ENCODE peak calls at places on chromosomes 7 and 10, in six cellular contexts. One of them, this sample, is unnamed.

GRCh38 chr7:128740996-128741395 is 1.8 kb downstream of the CALU start:
- DNase-seq in naive thymus-derived CD4-positive, alpha-beta T cell: no peak
- DNase-seq in HCEC 1CT: peak
- DNase-seq in GM23338: no peak
- DNase-seq in stomach: no peak
- DNase-seq in GM20000: no peak
- DNase-seq in this sample: no peak

GRCh38 chr7:159143780-159144755 is 599 bp downstream of the VIPR2 start:
- DNase-seq in naive thymus-derived CD4-positive, alpha-beta T cell: no peak
- DNase-seq in GM20000: no peak
- DNase-seq in GM23338: peak
- DNase-seq in HCEC 1CT: no peak
- DNase-seq in stomach: no peak
- DNase-seq in this sample: no peak

GRCh38 chr10:103480521-103480920 is 1.5 kb upstream of the CALHM3 start:
- DNase-seq in HCEC 1CT: peak
- DNase-seq in naive thymus-derived CD4-positive, alpha-beta T cell: no peak
- DNase-seq in stomach: no peak
- DNase-seq in GM23338: no peak
- DNase-seq in GM20000: no peak
- DNase-seq in this sample: no peak

GRCh38 chr7:36967387-36967786 is 243.1 kb upstream of the AOAH start:
- DNase-seq in HCEC 1CT: peak
- DNase-seq in naive thymus-derived CD4-positive, alpha-beta T cell: no peak
- DNase-seq in GM23338: peak
- DNase-seq in stomach: peak
- DNase-seq in GM20000: peak
- DNase-seq in this sample: peak

GRCh38 chr7:148699024-148699771 is 495 bp downstream of the CUL1 start:
- DNase-seq in GM20000: peak
- DNase-seq in HCEC 1CT: peak
- DNase-seq in naive thymus-derived CD4-positive, alpha-beta T cell: peak
- DNase-seq in stomach: peak
- DNase-seq in GM23338: peak
- DNase-seq in this sample: peak

GRCh38 chr10:110416776-110417732 is 80.7 kb upstream of the DUSP5 start:
- DNase-seq in naive thymus-derived CD4-positive, alpha-beta T cell: no peak
- DNase-seq in HCEC 1CT: no peak
- DNase-seq in stomach: peak
- DNase-seq in GM23338: no peak
- DNase-seq in GM20000: no peak
- DNase-seq in this sample: peak

GRCh38 chr7:2619120-2619519 is 12.7 kb upstream of the TTYH3 start:
- DNase-seq in stomach: no peak
- DNase-seq in GM20000: no peak
- DNase-seq in naive thymus-derived CD4-positive, alpha-beta T cell: no peak
- DNase-seq in GM23338: no peak
- DNase-seq in HCEC 1CT: peak
- DNase-seq in this sample: no peak

GRCh38 chr7:47766151-47766550 is 182.1 kb downstream of the PKD1L1 start:
- DNase-seq in GM20000: no peak
- DNase-seq in naive thymus-derived CD4-positive, alpha-beta T cell: no peak
- DNase-seq in HCEC 1CT: no peak
- DNase-seq in GM23338: no peak
- DNase-seq in stomach: no peak
- DNase-seq in this sample: no peak

GRCh38 chr7:24442170-24442777 is 131.0 kb upstream of the PALS2 start:
- DNase-seq in HCEC 1CT: no peak
- DNase-seq in naive thymus-derived CD4-positive, alpha-beta T cell: no peak
- DNase-seq in GM20000: no peak
- DNase-seq in stomach: no peak
- DNase-seq in GM23338: no peak
- DNase-seq in this sample: no peak

GRCh38 chr7:99365318-99366141 is 9.0 kb upstream of the ARPC1B start:
- DNase-seq in GM23338: peak
- DNase-seq in stomach: peak
- DNase-seq in HCEC 1CT: no peak
- DNase-seq in GM20000: peak
- DNase-seq in naive thymus-derived CD4-positive, alpha-beta T cell: peak
- DNase-seq in this sample: no peak

GRCh38 chr7:192035-192649 is at the start of gene FAM20C:
- DNase-seq in GM23338: peak
- DNase-seq in GM20000: no peak
- DNase-seq in HCEC 1CT: peak
- DNase-seq in stomach: peak
- DNase-seq in naive thymus-derived CD4-positive, alpha-beta T cell: peak
- DNase-seq in this sample: peak

GRCh38 chr7:5693529-5693928 is 87.9 kb downstream of the RNF216 start:
- DNase-seq in HCEC 1CT: peak
- DNase-seq in naive thymus-derived CD4-positive, alpha-beta T cell: no peak
- DNase-seq in stomach: no peak
- DNase-seq in GM23338: peak
- DNase-seq in GM20000: peak
- DNase-seq in this sample: no peak

GRCh38 chr10:126380352-126381076 is 7.8 kb downstream of the ADAM12 start:
- DNase-seq in stomach: no peak
- DNase-seq in naive thymus-derived CD4-positive, alpha-beta T cell: no peak
- DNase-seq in GM20000: no peak
- DNase-seq in GM23338: no peak
- DNase-seq in HCEC 1CT: no peak
- DNase-seq in this sample: no peak

GRCh38 chr10:97888134-97888533 is 38.5 kb downstream of the GOLGA7B start:
- DNase-seq in GM23338: no peak
- DNase-seq in stomach: no peak
- DNase-seq in HCEC 1CT: no peak
- DNase-seq in naive thymus-derived CD4-positive, alpha-beta T cell: no peak
- DNase-seq in GM20000: no peak
- DNase-seq in this sample: no peak

GRCh38 chr10:63921932-63922713 is 400.9 kb downstream of the REEP3 start:
- DNase-seq in GM20000: no peak
- DNase-seq in GM23338: no peak
- DNase-seq in HCEC 1CT: no peak
- DNase-seq in stomach: no peak
- DNase-seq in naive thymus-derived CD4-positive, alpha-beta T cell: no peak
- DNase-seq in this sample: no peak

GRCh38 chr7:24917510-24918239 is 62.3 kb downstream of the OSBPL3 start:
- DNase-seq in HCEC 1CT: peak
- DNase-seq in naive thymus-derived CD4-positive, alpha-beta T cell: no peak
- DNase-seq in GM20000: no peak
- DNase-seq in stomach: no peak
- DNase-seq in GM23338: no peak
- DNase-seq in this sample: no peak

GRCh38 chr7:74057987-74058386 is 25.6 kb upstream of the LIMK1 start:
- DNase-seq in stomach: no peak
- DNase-seq in HCEC 1CT: no peak
- DNase-seq in naive thymus-derived CD4-positive, alpha-beta T cell: no peak
- DNase-seq in GM20000: no peak
- DNase-seq in GM23338: no peak
- DNase-seq in this sample: no peak

GRCh38 chr7:140506788-140507464 is 27.6 kb upstream of the MKRN1 start:
- DNase-seq in stomach: no peak
- DNase-seq in HCEC 1CT: peak
- DNase-seq in GM23338: peak
- DNase-seq in GM20000: no peak
- DNase-seq in naive thymus-derived CD4-positive, alpha-beta T cell: no peak
- DNase-seq in this sample: peak

GRCh38 chr7:107130487-107131220 is 38.1 kb upstream of the HBP1 start:
- DNase-seq in stomach: no peak
- DNase-seq in GM20000: no peak
- DNase-seq in naive thymus-derived CD4-positive, alpha-beta T cell: no peak
- DNase-seq in HCEC 1CT: no peak
- DNase-seq in GM23338: peak
- DNase-seq in this sample: no peak

GRCh38 chr7:98301693-98302470 is 20.4 kb downstream of the BRI3 start:
- DNase-seq in GM20000: no peak
- DNase-seq in naive thymus-derived CD4-positive, alpha-beta T cell: no peak
- DNase-seq in stomach: no peak
- DNase-seq in GM23338: no peak
- DNase-seq in HCEC 1CT: no peak
- DNase-seq in this sample: no peak

GRCh38 chr7:2782565-2782964 is 61.5 kb downstream of the GNA12 start:
- DNase-seq in HCEC 1CT: no peak
- DNase-seq in naive thymus-derived CD4-positive, alpha-beta T cell: no peak
- DNase-seq in stomach: no peak
- DNase-seq in GM23338: no peak
- DNase-seq in GM20000: no peak
- DNase-seq in this sample: no peak

GRCh38 chr10:59362184-59362966 is at the start of gene FAM13C:
- DNase-seq in HCEC 1CT: peak
- DNase-seq in GM20000: peak
- DNase-seq in stomach: peak
- DNase-seq in naive thymus-derived CD4-positive, alpha-beta T cell: no peak
- DNase-seq in GM23338: peak
- DNase-seq in this sample: peak

GRCh38 chr10:21002097-21002878 is 105.2 kb upstream of the NEBL start:
- DNase-seq in stomach: no peak
- DNase-seq in GM20000: no peak
- DNase-seq in GM23338: no peak
- DNase-seq in HCEC 1CT: peak
- DNase-seq in naive thymus-derived CD4-positive, alpha-beta T cell: no peak
- DNase-seq in this sample: no peak

GRCh38 chr10:127085957-127086356 is 110.4 kb downstream of the INSYN2A start:
- DNase-seq in stomach: no peak
- DNase-seq in GM23338: no peak
- DNase-seq in naive thymus-derived CD4-positive, alpha-beta T cell: no peak
- DNase-seq in HCEC 1CT: no peak
- DNase-seq in GM20000: no peak
- DNase-seq in this sample: no peak

GRCh38 chr10:91146146-91146545 is 74.3 kb upstream of the PCGF5 start:
- DNase-seq in GM20000: no peak
- DNase-seq in naive thymus-derived CD4-positive, alpha-beta T cell: no peak
- DNase-seq in HCEC 1CT: no peak
- DNase-seq in stomach: no peak
- DNase-seq in GM23338: no peak
- DNase-seq in this sample: no peak

GRCh38 chr10:125836746-125837145 is 13.4 kb downstream of the BCCIP start:
- DNase-seq in naive thymus-derived CD4-positive, alpha-beta T cell: no peak
- DNase-seq in GM23338: no peak
- DNase-seq in stomach: no peak
- DNase-seq in GM20000: no peak
- DNase-seq in HCEC 1CT: no peak
- DNase-seq in this sample: no peak

GRCh38 chr10:89153971-89154370 is 53.1 kb downstream of the CH25H start:
- DNase-seq in GM20000: no peak
- DNase-seq in GM23338: no peak
- DNase-seq in naive thymus-derived CD4-positive, alpha-beta T cell: no peak
- DNase-seq in HCEC 1CT: no peak
- DNase-seq in stomach: no peak
- DNase-seq in this sample: no peak

GRCh38 chr7:108018668-108019067 is 15.7 kb upstream of the LAMB1 start:
- DNase-seq in naive thymus-derived CD4-positive, alpha-beta T cell: no peak
- DNase-seq in GM23338: no peak
- DNase-seq in HCEC 1CT: no peak
- DNase-seq in stomach: no peak
- DNase-seq in GM20000: no peak
- DNase-seq in this sample: no peak

GRCh38 chr7:139825666-139826290 is 3.3 kb upstream of the TBXAS1 start:
- DNase-seq in GM23338: no peak
- DNase-seq in naive thymus-derived CD4-positive, alpha-beta T cell: no peak
- DNase-seq in stomach: no peak
- DNase-seq in GM20000: no peak
- DNase-seq in HCEC 1CT: peak
- DNase-seq in this sample: no peak

GRCh38 chr10:74049995-74050394 is 52.1 kb downstream of the VCL start:
- DNase-seq in naive thymus-derived CD4-positive, alpha-beta T cell: no peak
- DNase-seq in stomach: no peak
- DNase-seq in HCEC 1CT: no peak
- DNase-seq in GM20000: no peak
- DNase-seq in GM23338: no peak
- DNase-seq in this sample: no peak

GRCh38 chr7:12423355-12423994 is 19.8 kb upstream of the VWDE start:
- DNase-seq in naive thymus-derived CD4-positive, alpha-beta T cell: no peak
- DNase-seq in stomach: no peak
- DNase-seq in HCEC 1CT: peak
- DNase-seq in GM23338: peak
- DNase-seq in GM20000: no peak
- DNase-seq in this sample: no peak

GRCh38 chr10:132715791-132716680 is 69.9 kb downstream of the NKX6-2 start:
- DNase-seq in stomach: no peak
- DNase-seq in GM23338: no peak
- DNase-seq in naive thymus-derived CD4-positive, alpha-beta T cell: no peak
- DNase-seq in GM20000: no peak
- DNase-seq in HCEC 1CT: no peak
- DNase-seq in this sample: no peak

GRCh38 chr7:117666019-117666418 is 186.2 kb downstream of the CFTR start:
- DNase-seq in stomach: no peak
- DNase-seq in naive thymus-derived CD4-positive, alpha-beta T cell: no peak
- DNase-seq in HCEC 1CT: peak
- DNase-seq in GM23338: no peak
- DNase-seq in GM20000: no peak
- DNase-seq in this sample: no peak

GRCh38 chr7:25098096-25099046 is 26.7 kb downstream of the CYCS start:
- DNase-seq in naive thymus-derived CD4-positive, alpha-beta T cell: peak
- DNase-seq in HCEC 1CT: peak
- DNase-seq in GM20000: peak
- DNase-seq in stomach: peak
- DNase-seq in GM23338: peak
- DNase-seq in this sample: peak

GRCh38 chr7:66356277-66356721 is 151.2 kb downstream of the TPST1 start:
- DNase-seq in GM23338: no peak
- DNase-seq in GM20000: no peak
- DNase-seq in naive thymus-derived CD4-positive, alpha-beta T cell: no peak
- DNase-seq in stomach: no peak
- DNase-seq in HCEC 1CT: no peak
- DNase-seq in this sample: no peak

GRCh38 chr10:124998624-124999291 is 56.8 kb downstream of the ZRANB1 start:
- DNase-seq in naive thymus-derived CD4-positive, alpha-beta T cell: no peak
- DNase-seq in stomach: no peak
- DNase-seq in HCEC 1CT: no peak
- DNase-seq in GM23338: no peak
- DNase-seq in GM20000: peak
- DNase-seq in this sample: peak

GRCh38 chr7:159042084-159042483 is 102.6 kb downstream of the VIPR2 start:
- DNase-seq in GM23338: no peak
- DNase-seq in stomach: peak
- DNase-seq in GM20000: no peak
- DNase-seq in naive thymus-derived CD4-positive, alpha-beta T cell: no peak
- DNase-seq in HCEC 1CT: no peak
- DNase-seq in this sample: peak

GRCh38 chr7:98619450-98620321 is 2.6 kb downstream of the NPTX2 start:
- DNase-seq in stomach: peak
- DNase-seq in HCEC 1CT: peak
- DNase-seq in GM23338: peak
- DNase-seq in naive thymus-derived CD4-positive, alpha-beta T cell: no peak
- DNase-seq in GM20000: no peak
- DNase-seq in this sample: no peak

GRCh38 chr10:50613150-50613549 is 10.6 kb downstream of the SGMS1 start:
- DNase-seq in GM23338: no peak
- DNase-seq in GM20000: peak
- DNase-seq in HCEC 1CT: no peak
- DNase-seq in stomach: no peak
- DNase-seq in naive thymus-derived CD4-positive, alpha-beta T cell: no peak
- DNase-seq in this sample: no peak

This sample was measured in ureter.